ENCODE peak calls at places on chromosomes 5 and 9, in four cellular contexts. H is HFFc6; W is CD8-positive, alpha-beta T cell; R is HCT116. A is an unnamed sample.

GRCh38 chr5:181088289-181088688 is 42.7 kb downstream of the OR2V1 start:
- DNase-seq in H (no peak), W (no peak), R (peak; percentile 42), A (no peak)

GRCh38 chr5:55570026-55570425 is 35.3 kb upstream of the PLPP1 start:
- DNase-seq in H (peak; percentile 32), W (no peak), R (no peak), A (no peak)

GRCh38 chr5:56699588-56699987 is 115.8 kb upstream of the MAP3K1 start:
- DNase-seq in H (no peak), W (no peak), R (no peak), A (no peak)

GRCh38 chr9:101434990-101435389 is 584 bp downstream of the ALDOB start:
- DNase-seq in H (no peak), W (no peak), R (no peak), A (no peak)

GRCh38 chr9:82586918-82587356 is 476.0 kb downstream of the RASEF start:
- DNase-seq in H (no peak), W (no peak), R (no peak), A (no peak)

GRCh38 chr9:93156475-93157008 is 22.5 kb upstream of the NINJ1 start:
- DNase-seq in H (no peak), W (no peak), R (no peak), A (no peak)

GRCh38 chr5:73233461-73234151 is 60.6 kb downstream of the TMEM174 start:
- DNase-seq in H (no peak), W (no peak), R (no peak), A (no peak)

GRCh38 chr5:10194083-10194482 is 55.6 kb downstream of the ATPSCKMT start:
- DNase-seq in H (no peak), W (no peak), R (no peak), A (no peak)

GRCh38 chr5:169106906-169107305 is 194.0 kb downstream of the SLIT3 start:
- DNase-seq in H (no peak), W (no peak), R (no peak), A (no peak)

GRCh38 chr5:74285876-74286275 is 354.7 kb downstream of the ENC1 start:
- DNase-seq in H (no peak), W (no peak), R (no peak), A (no peak)

GRCh38 chr5:12901696-12902095 is 997.5 kb upstream of the CTNND2 start:
- DNase-seq in H (no peak), W (no peak), R (no peak), A (no peak)

GRCh38 chr9:128175102-128175563 is 15.1 kb downstream of the BBLN start:
- DNase-seq in H (no peak), W (no peak), R (no peak), A (no peak)

GRCh38 chr5:9498541-9499497 is 47.1 kb downstream of the SEMA5A start:
- DNase-seq in H (peak; percentile 17), W (no peak), R (no peak), A (no peak)

GRCh38 chr5:129460951-129461815 is 1.1 kb downstream of the ADAMTS19 start:
- DNase-seq in H (no peak), W (no peak), R (no peak), A (no peak)

GRCh38 chr5:139273322-139273571 is 20.3 kb upstream of the MATR3 start:
- DNase-seq in H (no peak), W (no peak), R (no peak), A (no peak)

GRCh38 chr9:37938121-37938906 is 34.4 kb upstream of the SLC25A51 start:
- DNase-seq in H (peak; percentile 82), W (no peak), R (no peak), A (peak; percentile 87)

GRCh38 chr9:116163293-116164055 is 9.9 kb downstream of the PAPPA start:
- DNase-seq in H (no peak), W (no peak), R (no peak), A (no peak)

GRCh38 chr5:134541736-134542376 is 16.4 kb downstream of the JADE2 start:
- DNase-seq in H (no peak), W (no peak), R (no peak), A (no peak)

GRCh38 chr9:75734802-75735201 is 155.7 kb upstream of the PCSK5 start:
- DNase-seq in H (no peak), W (no peak), R (no peak), A (no peak)

GRCh38 chr5:153972240-153972639 is 66.5 kb downstream of the FAM114A2 start:
- DNase-seq in H (no peak), W (no peak), R (no peak), A (no peak)

GRCh38 chr5:107968998-107969397 is 298.3 kb upstream of the EFNA5 start:
- DNase-seq in H (peak; percentile 23), W (no peak), R (no peak), A (no peak)

DNA sequence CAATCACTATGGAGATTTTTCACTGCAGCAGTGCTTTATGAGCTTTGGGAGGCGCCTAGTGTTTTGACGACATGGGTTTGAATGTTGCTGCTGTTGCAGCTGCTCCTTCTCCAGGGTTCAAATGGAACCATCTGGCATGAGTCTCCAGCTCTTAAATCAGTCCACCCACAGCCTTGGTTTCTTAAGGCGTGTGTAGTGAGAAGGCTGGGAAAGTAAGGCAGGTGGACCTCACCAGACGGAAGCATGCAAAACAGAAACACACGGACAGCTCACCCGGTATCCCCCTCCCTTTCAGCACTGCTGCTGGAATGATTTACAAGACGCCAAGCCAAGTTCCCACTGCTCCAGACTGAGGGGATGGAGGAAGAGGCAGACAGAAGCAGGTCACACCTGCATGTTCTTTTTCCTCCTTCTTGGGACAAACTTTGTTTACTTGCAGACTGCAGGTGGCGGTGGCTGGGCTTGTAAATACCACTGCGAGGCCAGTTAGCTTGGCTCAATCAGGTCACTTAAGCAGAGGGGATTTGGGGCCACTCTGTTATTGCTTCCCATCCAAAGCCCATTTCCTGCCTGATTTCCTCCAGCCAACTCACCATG is 47.4 kb downstream of the ADAM19 start:
- DNase-seq in H (no peak), W (no peak), R (no peak), A (peak; percentile 31)
- TF ChIP-seq CTCF in H (no peak), W (no peak), R (no peak), A (no peak)

GRCh38 chr9:87667164-87667738 is 58.7 kb upstream of the CTSL start:
- DNase-seq in H (no peak), W (no peak), R (peak; percentile 23), A (no peak)
- TF ChIP-seq CTCF in H (peak; percentile 51), W (no peak), R (no peak), A (peak; percentile 37)

DNA sequence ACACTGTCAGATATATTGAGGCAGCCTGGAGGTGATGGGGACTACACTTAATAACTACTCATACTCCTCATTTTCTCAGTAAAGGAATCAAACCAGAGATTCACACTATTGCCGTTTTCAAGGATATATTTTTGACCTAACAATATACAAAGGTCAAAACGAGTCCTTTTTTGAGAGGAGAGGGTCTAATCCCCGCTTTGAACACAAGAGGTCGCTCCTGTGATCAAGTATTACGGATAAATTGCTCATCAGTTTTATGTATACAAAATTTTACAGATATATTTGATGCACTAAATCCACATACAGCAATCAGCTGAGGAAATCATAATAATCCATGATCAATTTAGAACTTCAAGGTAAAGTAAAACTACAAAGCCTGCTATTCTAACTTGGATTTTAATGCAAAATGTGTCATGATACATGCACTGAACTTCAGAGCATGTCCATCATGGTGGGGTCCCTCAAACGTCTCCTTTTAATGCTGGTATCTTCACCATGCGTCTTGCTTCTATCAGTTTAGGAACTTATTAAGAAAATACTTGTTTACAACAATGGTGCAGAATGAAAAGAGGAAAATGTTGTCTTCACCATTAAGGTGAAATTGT is 2.5 kb upstream of the ISL1 start:
- DNase-seq in H (peak; percentile 48), W (no peak), R (no peak), A (no peak)
- TF ChIP-seq CTCF in H (peak; percentile 85), W (no peak), R (peak; percentile 19), A (peak; percentile 69)

DNA sequence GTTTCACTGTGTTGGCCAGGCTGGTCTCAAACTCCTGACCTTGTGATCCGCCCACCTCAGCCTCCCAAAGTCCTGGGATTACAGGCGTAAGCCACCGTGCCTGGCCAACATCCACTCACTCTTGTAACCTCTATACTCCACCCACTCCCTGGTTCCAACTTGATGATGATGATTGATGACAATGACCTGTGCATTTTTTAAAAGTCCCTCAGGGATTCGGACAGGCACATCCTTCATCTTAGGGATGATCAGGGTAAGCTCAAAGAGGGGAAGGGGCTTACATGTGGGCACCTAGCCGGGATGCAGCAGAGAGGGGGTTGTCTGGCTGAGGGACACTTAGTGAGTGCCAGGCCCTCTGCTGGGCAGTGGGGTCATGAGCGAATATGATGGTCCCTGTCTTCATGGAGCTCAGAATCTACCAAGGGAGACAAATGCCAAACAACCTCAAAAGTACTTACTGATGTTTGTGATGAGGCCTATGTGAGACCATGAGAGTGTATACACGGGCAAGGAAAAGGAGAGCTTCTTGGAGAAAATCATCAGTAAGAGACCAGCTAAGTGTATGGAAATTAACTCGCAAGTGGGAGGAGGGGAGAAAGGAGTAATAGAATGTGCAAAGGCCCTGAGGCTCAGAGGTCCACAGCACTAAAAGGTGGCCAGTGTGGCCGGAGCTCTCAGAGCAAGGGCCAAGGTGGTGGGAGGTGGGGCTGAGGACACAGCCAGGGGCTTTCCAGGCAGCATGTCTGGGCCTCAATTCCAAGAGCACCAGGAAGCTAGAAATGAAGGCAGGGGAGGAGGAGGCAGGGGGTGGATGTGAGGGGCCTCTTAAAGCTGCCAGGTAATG is 27.4 kb downstream of the LHX2 start:
- DNase-seq in H (no peak), W (no peak), R (no peak), A (no peak)
- TF ChIP-seq CTCF in H (peak; percentile 35), W (no peak), R (peak; percentile 7), A (no peak)

GRCh38 chr5:37248970-37249819 is at the start of gene CPLANE1:
- DNase-seq in H (peak; percentile 42), W (peak; percentile 55), R (no peak), A (peak; percentile 14)
- TF ChIP-seq CTCF in H (peak; percentile 46), W (no peak), R (no peak), A (no peak)

GRCh38 chr5:62192958-62193357 is 113.0 kb upstream of the KIF2A start:
- DNase-seq in H (no peak), W (no peak), R (no peak), A (no peak)

GRCh38 chr5:62199792-62200716 is 106.0 kb upstream of the KIF2A start:
- DNase-seq in H (no peak), W (no peak), R (no peak), A (no peak)

DNA sequence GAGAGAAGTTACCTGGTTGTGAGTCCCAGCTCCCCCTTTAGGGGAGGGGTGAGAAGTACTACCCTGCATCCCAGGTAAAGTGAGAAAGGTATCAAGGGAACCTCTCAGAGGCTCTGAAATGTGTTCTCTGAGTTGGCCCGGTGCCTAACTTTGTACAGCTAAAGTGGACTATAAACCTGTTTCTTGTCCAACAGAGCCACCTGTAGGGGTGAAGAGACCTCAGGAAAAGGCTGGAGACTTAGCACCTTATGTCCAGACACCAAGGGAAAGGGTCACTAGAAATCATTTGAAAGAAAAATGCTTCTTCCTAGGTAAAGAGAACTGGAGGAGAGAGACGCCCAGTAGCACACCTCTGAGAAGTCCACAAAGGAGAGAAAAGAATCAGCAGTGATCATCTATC is 108.3 kb upstream of the KIF2A start:
- DNase-seq in H (no peak), W (no peak), R (no peak), A (no peak)
- TF ChIP-seq CTCF in H (no peak), W (no peak), R (no peak), A (no peak)